ENCODE peak calls at places on chromosomes 2 and 18, in five cellular contexts. Y is hepatocyte; R is activated CD4-positive, alpha-beta T cell treated with anti-CD3 and anti-CD28 coated beads, Interleukin-2, amount 10 ng/mL, durations not matched to agents 7 days and 5 days; A is AG09319; Q is GM04503. F is an unnamed sample.
A peak's percentile ranks its signal among the peaks of the same experiment; 100 is the strongest.

GRCh38 chr2:223815884-223816570 is 21.4 kb downstream of the AP1S3 start:
- DNase-seq in Y (no peak), R (no peak), A (no peak), Q (no peak), F (no peak)

GRCh38 chr2:32997714-32998113 is 51.0 kb downstream of the LTBP1 start:
- DNase-seq in R (no peak), Y (no peak), A (no peak), Q (no peak), F (no peak)

GRCh38 chr2:227871375-227871788 is at the start of gene DAW1:
- DNase-seq in A (no peak), R (peak; percentile 36), Q (no peak), Y (no peak), F (no peak)

GRCh38 chr2:41907716-41908328 is 140.0 kb upstream of the PKDCC start:
- DNase-seq in Y (peak; percentile 44), Q (no peak), A (no peak), R (no peak), F (no peak)

GRCh38 chr18:48782381-48782841 is 168.4 kb downstream of the SMAD7 start:
- DNase-seq in Q (no peak), Y (peak; percentile 38), A (no peak), R (no peak), F (no peak)

GRCh38 chr2:63654959-63655358 is 66.2 kb downstream of the MDH1 start:
- DNase-seq in A (no peak), R (no peak), Q (no peak), Y (no peak), F (peak; percentile 26)

GRCh38 chr2:68832161-68832869 is 38.9 kb downstream of the BMP10 start:
- DNase-seq in Y (peak; percentile 23), R (no peak), Q (no peak), A (no peak), F (no peak)

GRCh38 chr2:167712275-167712674 is 535.1 kb downstream of the STK39 start:
- DNase-seq in Y (no peak), Q (no peak), A (no peak), R (no peak), F (no peak)

GRCh38 chr2:231409773-231410172 is 14.3 kb downstream of the B3GNT7 start:
- DNase-seq in A (no peak), Q (no peak), R (no peak), Y (no peak), F (no peak)

GRCh38 chr2:34991508-34992274 is 1363.9 kb upstream of the CRIM1 start:
- DNase-seq in Q (no peak), R (no peak), A (no peak), Y (no peak), F (no peak)

GRCh38 chr2:125224830-125225229 is 1199.7 kb downstream of the CNTNAP5 start:
- DNase-seq in R (no peak), Q (no peak), A (no peak), Y (no peak), F (no peak)

GRCh38 chr2:3654464-3655225 is 3.4 kb upstream of the ALLC start:
- DNase-seq in Q (no peak), A (no peak), Y (no peak), R (no peak), F (no peak)

GRCh38 chr18:52288403-52289004 is 51.5 kb upstream of the DCC start:
- DNase-seq in Q (no peak), Y (peak; percentile 53), R (no peak), A (no peak), F (no peak)

GRCh38 chr2:71749671-71750101 is 296.3 kb downstream of the DYSF start:
- DNase-seq in Q (no peak), A (no peak), R (no peak), Y (no peak), F (peak; percentile 66)

GRCh38 chr2:12381543-12382323 is 335.0 kb upstream of the TRIB2 start:
- DNase-seq in Y (no peak), R (no peak), Q (no peak), A (no peak), F (no peak)

GRCh38 chr18:61855127-61855991 is 37.4 kb downstream of the RNF152 start:
- DNase-seq in A (no peak), Q (no peak), Y (no peak), R (no peak), F (no peak)

GRCh38 chr2:99975386-99975785 is 167.0 kb downstream of the AFF3 start:
- DNase-seq in A (no peak), Y (no peak), R (no peak), Q (no peak), F (no peak)

GRCh38 chr2:70570041-70570661 is 16.5 kb upstream of the TGFA start:
- DNase-seq in Q (no peak), A (no peak), Y (peak; percentile 32), R (no peak), F (no peak)

GRCh38 chr2:241893265-241893664 is 23.7 kb downstream of the RTP5 start:
- DNase-seq in Y (no peak), R (no peak), Q (no peak), A (no peak), F (no peak)

GRCh38 chr2:240300261-240300821 is 135.1 kb upstream of the GPC1 start:
- DNase-seq in Q (no peak), A (no peak), Y (no peak), R (no peak), F (no peak)

GRCh38 chr2:5690231-5690630 is 2.0 kb upstream of the SOX11 start:
- DNase-seq in Q (no peak), A (no peak), R (no peak), Y (no peak), F (no peak)

GRCh38 chr2:203040966-203041521 is 26.4 kb downstream of the NBEAL1 start:
- DNase-seq in Q (no peak), A (no peak), R (no peak), Y (peak; percentile 29), F (no peak)

F was measured in GM04504.